ENCODE peak calls at places on chromosome 18, in seven cellular contexts. One of them, this sample, is unnamed.

GRCh38 chr18:65073060-65073550 is 677.7 kb upstream of the CDH7 start:
- DNase-seq in A549: no peak
- DNase-seq in HFFc6: no peak
- DNase-seq in NCI-H1092 treated with DMSO at 0.1 percent for 48 hours: no peak
- DNase-seq in tibial nerve: no peak
- DNase-seq in stimulated activated CD8-positive, alpha-beta memory T cell treated with anti-CD3 and anti-CD28 coated beads, Interleukin-15, amount 100 ng/mL, for 24 hours: no peak
- DNase-seq in kidney tubule cell: no peak
- DNase-seq in this sample: no peak

GRCh38 chr18:63158012-63158631 is 161.4 kb downstream of the BCL2 start:
- DNase-seq in kidney tubule cell: no peak
- DNase-seq in HFFc6: no peak
- DNase-seq in NCI-H1092 treated with DMSO at 0.1 percent for 48 hours: no peak
- DNase-seq in A549: no peak
- DNase-seq in tibial nerve: no peak
- DNase-seq in stimulated activated CD8-positive, alpha-beta memory T cell treated with anti-CD3 and anti-CD28 coated beads, Interleukin-15, amount 100 ng/mL, for 24 hours: no peak
- DNase-seq in this sample: no peak

GRCh38 chr18:80077873-80078272 is 31.2 kb upstream of the ADNP2 start:
- DNase-seq in NCI-H1092 treated with DMSO at 0.1 percent for 48 hours: no peak
- DNase-seq in HFFc6: no peak
- DNase-seq in stimulated activated CD8-positive, alpha-beta memory T cell treated with anti-CD3 and anti-CD28 coated beads, Interleukin-15, amount 100 ng/mL, for 24 hours: no peak
- DNase-seq in tibial nerve: no peak
- DNase-seq in kidney tubule cell: no peak
- DNase-seq in A549: no peak
- DNase-seq in this sample: no peak

GRCh38 chr18:79982736-79983135 is 5.6 kb downstream of the TXNL4A start:
- DNase-seq in NCI-H1092 treated with DMSO at 0.1 percent for 48 hours: no peak
- DNase-seq in A549: no peak
- DNase-seq in kidney tubule cell: peak; percentile 41
- DNase-seq in HFFc6: peak; percentile 16
- DNase-seq in stimulated activated CD8-positive, alpha-beta memory T cell treated with anti-CD3 and anti-CD28 coated beads, Interleukin-15, amount 100 ng/mL, for 24 hours: no peak
- DNase-seq in tibial nerve: no peak
- DNase-seq in this sample: no peak

GRCh38 chr18:73684651-73685050 is 463.0 kb downstream of the FBXO15 start:
- DNase-seq in HFFc6: peak; percentile 31
- DNase-seq in NCI-H1092 treated with DMSO at 0.1 percent for 48 hours: no peak
- DNase-seq in stimulated activated CD8-positive, alpha-beta memory T cell treated with anti-CD3 and anti-CD28 coated beads, Interleukin-15, amount 100 ng/mL, for 24 hours: no peak
- DNase-seq in tibial nerve: no peak
- DNase-seq in A549: no peak
- DNase-seq in kidney tubule cell: peak; percentile 56
- DNase-seq in this sample: no peak

GRCh38 chr18:52046842-52047241 is 293.2 kb upstream of the DCC start:
- DNase-seq in A549: no peak
- DNase-seq in kidney tubule cell: no peak
- DNase-seq in stimulated activated CD8-positive, alpha-beta memory T cell treated with anti-CD3 and anti-CD28 coated beads, Interleukin-15, amount 100 ng/mL, for 24 hours: no peak
- DNase-seq in HFFc6: no peak
- DNase-seq in tibial nerve: no peak
- DNase-seq in NCI-H1092 treated with DMSO at 0.1 percent for 48 hours: no peak
- DNase-seq in this sample: no peak

GRCh38 chr18:55588001-55588875 is at the start of gene TCF4:
- DNase-seq in A549: peak; percentile 12
- DNase-seq in tibial nerve: peak; percentile 42
- DNase-seq in NCI-H1092 treated with DMSO at 0.1 percent for 48 hours: peak; percentile 83
- DNase-seq in HFFc6: no peak
- DNase-seq in stimulated activated CD8-positive, alpha-beta memory T cell treated with anti-CD3 and anti-CD28 coated beads, Interleukin-15, amount 100 ng/mL, for 24 hours: no peak
- DNase-seq in kidney tubule cell: peak; percentile 43
- DNase-seq in this sample: no peak

GRCh38 chr18:47422524-47422923 is 171.1 kb upstream of the SKOR2 start:
- DNase-seq in A549: no peak
- DNase-seq in stimulated activated CD8-positive, alpha-beta memory T cell treated with anti-CD3 and anti-CD28 coated beads, Interleukin-15, amount 100 ng/mL, for 24 hours: no peak
- DNase-seq in kidney tubule cell: no peak
- DNase-seq in tibial nerve: no peak
- DNase-seq in NCI-H1092 treated with DMSO at 0.1 percent for 48 hours: no peak
- DNase-seq in HFFc6: no peak
- DNase-seq in this sample: no peak

GRCh38 chr18:74623047-74623816 is 25.6 kb downstream of the ZNF407 start:
- DNase-seq in kidney tubule cell: peak; percentile 23
- DNase-seq in NCI-H1092 treated with DMSO at 0.1 percent for 48 hours: no peak
- DNase-seq in HFFc6: no peak
- DNase-seq in A549: no peak
- DNase-seq in tibial nerve: no peak
- DNase-seq in stimulated activated CD8-positive, alpha-beta memory T cell treated with anti-CD3 and anti-CD28 coated beads, Interleukin-15, amount 100 ng/mL, for 24 hours: no peak
- DNase-seq in this sample: no peak

GRCh38 chr18:31233550-31234306 is 71.1 kb upstream of the DSC1 start:
- DNase-seq in kidney tubule cell: peak; percentile 45
- DNase-seq in NCI-H1092 treated with DMSO at 0.1 percent for 48 hours: no peak
- DNase-seq in tibial nerve: no peak
- DNase-seq in A549: no peak
- DNase-seq in HFFc6: no peak
- DNase-seq in stimulated activated CD8-positive, alpha-beta memory T cell treated with anti-CD3 and anti-CD28 coated beads, Interleukin-15, amount 100 ng/mL, for 24 hours: no peak
- DNase-seq in this sample: no peak

GRCh38 chr18:38115201-38115600 is 549.6 kb upstream of the CELF4 start:
- DNase-seq in kidney tubule cell: peak; percentile 34
- DNase-seq in HFFc6: no peak
- DNase-seq in NCI-H1092 treated with DMSO at 0.1 percent for 48 hours: no peak
- DNase-seq in A549: no peak
- DNase-seq in stimulated activated CD8-positive, alpha-beta memory T cell treated with anti-CD3 and anti-CD28 coated beads, Interleukin-15, amount 100 ng/mL, for 24 hours: no peak
- DNase-seq in tibial nerve: no peak
- DNase-seq in this sample: no peak

This sample was measured in GM18507.